ENCODE peak calls at places on chromosome 18, in eight cellular contexts. K, Z, X, F, O, I, N and L are unnamed samples.

GRCh38 chr18:9708057-9708881 is at the start of gene RAB31:
- DNase-seq in K (peak), I (peak), O (peak), F (peak), X (peak), N (peak), Z (no peak), L (peak)

GRCh38 chr18:13500227-13500865 is 226.0 kb downstream of the FAM210A start:
- DNase-seq in O (no peak), I (no peak), X (peak), Z (peak), N (peak), F (peak), K (peak), L (peak)

GRCh38 chr18:53799134-53799533 is 425.3 kb downstream of the MBD2 start:
- DNase-seq in O (no peak), Z (no peak), X (no peak), K (peak), N (peak), I (no peak), F (no peak), L (no peak)

GRCh38 chr18:24741961-24742738 is 281.7 kb downstream of the HRH4 start:
- DNase-seq in Z (no peak), I (no peak), X (no peak), F (no peak), N (peak), K (peak), O (no peak), L (no peak)

GRCh38 chr18:10783941-10784340 is 258.1 kb downstream of the NAPG start:
- DNase-seq in X (no peak), N (no peak), O (no peak), F (no peak), I (no peak), K (no peak), Z (no peak), L (no peak)

GRCh38 chr18:79868811-79869541 is 71.2 kb downstream of the KCNG2 start:
- DNase-seq in X (no peak), O (no peak), F (no peak), I (no peak), Z (no peak), K (no peak), N (no peak), L (no peak)

GRCh38 chr18:36544036-36544725 is 246.7 kb downstream of the FHOD3 start:
- DNase-seq in I (no peak), N (peak), K (no peak), O (no peak), Z (no peak), X (no peak), F (no peak), L (no peak)

GRCh38 chr18:47846431-47846830 is 84.0 kb downstream of the SMAD2 start:
- DNase-seq in Z (no peak), N (no peak), K (no peak), X (no peak), I (no peak), F (no peak), O (no peak), L (no peak)

GRCh38 chr18:75475228-75475627 is 47.7 kb upstream of the SMIM21 start:
- DNase-seq in I (no peak), N (peak), Z (no peak), F (no peak), X (peak), K (peak), O (no peak), L (no peak)

GRCh38 chr18:50192903-50193795 is 1.8 kb downstream of the MYO5B start:
- DNase-seq in N (peak), F (peak), X (no peak), Z (no peak), I (no peak), O (no peak), K (no peak), L (no peak)

GRCh38 chr18:32093106-32093511 is 1.4 kb downstream of the RNF138 start:
- DNase-seq in O (peak), F (peak), N (peak), X (peak), Z (peak), I (peak), K (peak), L (peak)

GRCh38 chr18:63119647-63120046 is 199.9 kb downstream of the BCL2 start:
- DNase-seq in Z (peak), N (no peak), X (peak), K (peak), O (peak), F (peak), I (no peak), L (no peak)

GRCh38 chr18:44679056-44679911 is 1.4 kb upstream of the SETBP1 start:
- DNase-seq in F (peak), K (peak), N (peak), O (peak), Z (peak), X (peak), I (peak), L (peak)

GRCh38 chr18:9215221-9215933 is 78.8 kb downstream of the ANKRD12 start:
- DNase-seq in Z (peak), F (no peak), K (no peak), N (no peak), O (no peak), X (no peak), I (no peak), L (no peak)

GRCh38 chr18:80253871-80254492 is 6.7 kb upstream of the PARD6G start:
- DNase-seq in K (peak), X (no peak), F (no peak), O (no peak), I (no peak), Z (no peak), N (no peak), L (no peak)

GRCh38 chr18:63603772-63604171 is 16.6 kb downstream of the SERPINB13 start:
- DNase-seq in Z (no peak), I (peak), O (no peak), F (no peak), X (no peak), N (peak), K (peak), L (no peak)

GRCh38 chr18:22883189-22883588 is 49.9 kb upstream of the RBBP8 start:
- DNase-seq in Z (no peak), K (no peak), X (no peak), O (no peak), F (no peak), N (no peak), I (no peak), L (no peak)
- H3K4me2 ChIP-seq in Z (no peak), K (no peak), X (no peak), O (no peak), F (no peak), N (no peak), I (no peak), L (peak)

GRCh38 chr18:6525593-6525992 is 110.9 kb upstream of the L3MBTL4 start:
- DNase-seq in F (no peak), I (no peak), O (no peak), K (no peak), N (no peak), X (no peak), Z (no peak), L (no peak)

GRCh38 chr18:6520901-6521300 is 106.2 kb upstream of the L3MBTL4 start:
- DNase-seq in I (no peak), Z (no peak), F (no peak), O (no peak), N (no peak), X (no peak), K (no peak), L (no peak)

GRCh38 chr18:6521804-6522418 is 107.2 kb upstream of the L3MBTL4 start:
- DNase-seq in Z (peak), O (no peak), K (peak), X (peak), N (peak), F (peak), I (peak), L (no peak)
- H3K4me2 ChIP-seq in Z (no peak), O (no peak), K (no peak), X (no peak), N (no peak), F (no peak), I (no peak), L (no peak)

DNA sequence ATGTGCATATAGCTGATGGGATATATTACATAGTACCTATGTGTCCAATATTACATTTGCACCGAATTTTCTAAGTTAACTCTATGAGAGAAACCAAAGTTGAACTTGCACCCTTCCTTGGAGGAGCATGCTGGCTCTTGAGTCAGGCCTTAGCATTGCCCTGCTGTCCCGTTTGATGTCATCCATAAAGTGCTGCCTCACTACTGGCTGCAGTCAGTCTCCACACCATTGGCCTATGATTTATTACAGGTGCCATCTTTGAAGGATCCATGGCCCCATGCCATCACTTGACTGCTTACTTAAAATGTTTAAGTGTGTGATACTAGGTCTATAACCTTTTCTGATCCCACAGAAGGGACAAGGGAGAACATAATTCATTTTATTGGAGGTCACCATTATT is 249.3 kb upstream of the RBBP8 start:
- DNase-seq in F (no peak), I (no peak), X (no peak), O (no peak), K (no peak), Z (no peak), N (no peak), L (no peak)
- H3K4me2 ChIP-seq in F (no peak), I (no peak), X (no peak), O (peak), K (no peak), Z (no peak), N (no peak), L (no peak)

DNA sequence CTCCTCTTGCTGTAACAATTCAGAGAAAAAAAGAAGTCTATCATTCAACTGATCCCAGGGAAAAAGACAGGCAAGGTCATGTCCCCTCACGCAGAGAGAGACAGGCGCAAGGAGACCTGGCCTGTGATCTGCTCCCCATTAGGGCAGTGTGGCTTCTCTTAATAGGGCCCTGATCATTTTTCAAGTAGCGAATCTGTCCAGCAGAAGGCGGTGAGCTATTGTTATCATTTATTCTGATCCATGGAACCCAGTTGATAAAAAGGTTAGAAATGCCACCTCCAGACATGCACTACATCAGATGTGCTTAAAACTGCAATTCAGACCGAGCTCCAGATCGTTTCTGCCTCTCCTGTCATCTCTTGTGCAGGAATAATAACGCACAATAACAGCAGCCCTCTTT is 1025.6 kb upstream of the PIK3C3 start:
- DNase-seq in O (no peak), N (no peak), F (no peak), Z (no peak), X (no peak), I (no peak), K (no peak), L (no peak)
- H3K4me2 ChIP-seq in O (no peak), N (no peak), F (no peak), Z (no peak), X (no peak), I (no peak), K (no peak), L (no peak)